ENCODE peak calls at places on chromosomes 11 and 22, in nine cellular contexts. One of them, this sample, is unnamed.

GRCh38 chr22:26047920-26048319 is 121.3 kb upstream of the SEZ6L start:
- DNase-seq in H1: no peak
- DNase-seq in heart right ventricle: no peak
- DNase-seq in esophagus muscularis mucosa: no peak
- DNase-seq in left ventricle myocardium inferior: no peak
- DNase-seq in omental fat pad: no peak
- DNase-seq in B cell: no peak
- DNase-seq in endothelial cell: no peak
- DNase-seq in cardiac muscle cell: no peak
- DNase-seq in this sample: no peak

GRCh38 chr22:25069758-25070461 is 117.4 kb downstream of the KIAA1671 start:
- DNase-seq in B cell: no peak
- DNase-seq in left ventricle myocardium inferior: no peak
- DNase-seq in H1: no peak
- DNase-seq in heart right ventricle: no peak
- DNase-seq in endothelial cell: no peak
- DNase-seq in esophagus muscularis mucosa: no peak
- DNase-seq in cardiac muscle cell: peak
- DNase-seq in omental fat pad: no peak
- DNase-seq in this sample: no peak

GRCh38 chr22:19179472-19180048 is 1.0 kb upstream of the SLC25A1 start:
- DNase-seq in cardiac muscle cell: peak
- DNase-seq in esophagus muscularis mucosa: no peak
- DNase-seq in left ventricle myocardium inferior: peak
- DNase-seq in H1: peak
- DNase-seq in heart right ventricle: peak
- DNase-seq in omental fat pad: no peak
- DNase-seq in endothelial cell: peak
- DNase-seq in B cell: peak
- DNase-seq in this sample: peak

GRCh38 chr11:26044389-26044788 is 287.5 kb upstream of the ANO3 start:
- DNase-seq in heart right ventricle: no peak
- DNase-seq in H1: no peak
- DNase-seq in esophagus muscularis mucosa: no peak
- DNase-seq in omental fat pad: no peak
- DNase-seq in B cell: no peak
- DNase-seq in cardiac muscle cell: no peak
- DNase-seq in left ventricle myocardium inferior: no peak
- DNase-seq in endothelial cell: no peak
- DNase-seq in this sample: no peak

GRCh38 chr11:765025-765801 is 12.1 kb downstream of the GATD1 start:
- DNase-seq in left ventricle myocardium inferior: peak
- DNase-seq in cardiac muscle cell: peak
- DNase-seq in esophagus muscularis mucosa: no peak
- DNase-seq in H1: peak
- DNase-seq in omental fat pad: no peak
- DNase-seq in heart right ventricle: no peak
- DNase-seq in endothelial cell: peak
- DNase-seq in B cell: peak
- DNase-seq in this sample: no peak

GRCh38 chr11:95884364-95884763 is 39.5 kb downstream of the MTMR2 start:
- DNase-seq in esophagus muscularis mucosa: no peak
- DNase-seq in heart right ventricle: no peak
- DNase-seq in cardiac muscle cell: no peak
- DNase-seq in B cell: no peak
- DNase-seq in omental fat pad: no peak
- DNase-seq in H1: no peak
- DNase-seq in left ventricle myocardium inferior: no peak
- DNase-seq in endothelial cell: no peak
- DNase-seq in this sample: no peak

GRCh38 chr22:44939451-44939850 is 70.4 kb downstream of the PHF21B start:
- DNase-seq in endothelial cell: no peak
- DNase-seq in H1: no peak
- DNase-seq in esophagus muscularis mucosa: no peak
- DNase-seq in omental fat pad: no peak
- DNase-seq in heart right ventricle: no peak
- DNase-seq in left ventricle myocardium inferior: no peak
- DNase-seq in B cell: no peak
- DNase-seq in cardiac muscle cell: no peak
- DNase-seq in this sample: no peak

GRCh38 chr11:102384419-102385052 is 37.5 kb downstream of the BIRC2 start:
- DNase-seq in left ventricle myocardium inferior: peak
- DNase-seq in esophagus muscularis mucosa: no peak
- DNase-seq in B cell: no peak
- DNase-seq in omental fat pad: no peak
- DNase-seq in heart right ventricle: peak
- DNase-seq in cardiac muscle cell: no peak
- DNase-seq in endothelial cell: no peak
- DNase-seq in H1: no peak
- DNase-seq in this sample: no peak

GRCh38 chr11:101407324-101407723 is 176.5 kb downstream of the TRPC6 start:
- DNase-seq in omental fat pad: no peak
- DNase-seq in H1: no peak
- DNase-seq in endothelial cell: no peak
- DNase-seq in heart right ventricle: no peak
- DNase-seq in esophagus muscularis mucosa: no peak
- DNase-seq in left ventricle myocardium inferior: no peak
- DNase-seq in B cell: no peak
- DNase-seq in cardiac muscle cell: no peak
- DNase-seq in this sample: no peak

GRCh38 chr22:24333301-24333700 is 62.7 kb downstream of the SPECC1L start:
- DNase-seq in heart right ventricle: no peak
- DNase-seq in omental fat pad: no peak
- DNase-seq in H1: no peak
- DNase-seq in B cell: no peak
- DNase-seq in endothelial cell: no peak
- DNase-seq in cardiac muscle cell: no peak
- DNase-seq in esophagus muscularis mucosa: no peak
- DNase-seq in left ventricle myocardium inferior: no peak
- DNase-seq in this sample: no peak

GRCh38 chr11:46120711-46121327 is 435 bp downstream of the PHF21A start:
- DNase-seq in heart right ventricle: peak
- DNase-seq in H1: peak
- DNase-seq in omental fat pad: no peak
- DNase-seq in left ventricle myocardium inferior: peak
- DNase-seq in esophagus muscularis mucosa: no peak
- DNase-seq in endothelial cell: peak
- DNase-seq in B cell: peak
- DNase-seq in cardiac muscle cell: peak
- DNase-seq in this sample: no peak

GRCh38 chr11:105229758-105230157 is 90.2 kb upstream of the CARD18 start:
- DNase-seq in cardiac muscle cell: no peak
- DNase-seq in omental fat pad: no peak
- DNase-seq in left ventricle myocardium inferior: no peak
- DNase-seq in heart right ventricle: no peak
- DNase-seq in H1: no peak
- DNase-seq in B cell: no peak
- DNase-seq in esophagus muscularis mucosa: no peak
- DNase-seq in endothelial cell: no peak
- DNase-seq in this sample: no peak

GRCh38 chr11:48093323-48093722 is 113.0 kb downstream of the PTPRJ start:
- DNase-seq in endothelial cell: no peak
- DNase-seq in omental fat pad: no peak
- DNase-seq in esophagus muscularis mucosa: no peak
- DNase-seq in B cell: no peak
- DNase-seq in H1: no peak
- DNase-seq in heart right ventricle: no peak
- DNase-seq in left ventricle myocardium inferior: no peak
- DNase-seq in cardiac muscle cell: no peak
- DNase-seq in this sample: no peak

GRCh38 chr22:32023251-32023827 is 19.7 kb upstream of the SLC5A1 start:
- DNase-seq in omental fat pad: no peak
- DNase-seq in cardiac muscle cell: no peak
- DNase-seq in H1: no peak
- DNase-seq in B cell: no peak
- DNase-seq in esophagus muscularis mucosa: no peak
- DNase-seq in endothelial cell: no peak
- DNase-seq in left ventricle myocardium inferior: no peak
- DNase-seq in heart right ventricle: no peak
- DNase-seq in this sample: no peak

GRCh38 chr11:36249271-36249670 is 40.0 kb downstream of the COMMD9 start:
- DNase-seq in cardiac muscle cell: no peak
- DNase-seq in H1: no peak
- DNase-seq in endothelial cell: no peak
- DNase-seq in heart right ventricle: no peak
- DNase-seq in esophagus muscularis mucosa: no peak
- DNase-seq in left ventricle myocardium inferior: no peak
- DNase-seq in B cell: no peak
- DNase-seq in omental fat pad: no peak
- DNase-seq in this sample: no peak

GRCh38 chr11:1087279-1087960 is 12.7 kb downstream of the MUC2 start:
- DNase-seq in H1: no peak
- DNase-seq in heart right ventricle: no peak
- DNase-seq in endothelial cell: no peak
- DNase-seq in left ventricle myocardium inferior: peak
- DNase-seq in B cell: no peak
- DNase-seq in esophagus muscularis mucosa: no peak
- DNase-seq in cardiac muscle cell: no peak
- DNase-seq in omental fat pad: no peak
- DNase-seq in this sample: no peak

DNA sequence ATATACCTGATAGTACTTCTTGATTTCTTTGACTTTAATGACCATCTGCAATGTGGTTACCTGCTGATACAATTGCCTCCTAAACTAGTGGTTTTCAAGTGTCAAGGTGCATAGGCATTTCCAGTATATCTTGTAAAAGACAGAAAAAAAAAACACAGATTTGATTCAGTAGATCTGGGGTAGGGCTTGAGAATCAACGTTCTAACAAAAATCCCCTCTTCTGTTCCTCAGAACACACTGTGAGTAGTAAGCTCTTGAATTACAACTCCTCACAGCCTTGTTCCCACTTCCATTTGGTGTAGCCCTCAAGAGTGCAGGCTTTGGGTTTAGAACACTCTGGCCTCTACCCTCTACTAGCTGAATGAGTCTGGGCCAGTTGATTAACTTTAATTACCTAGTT is 78.0 kb upstream of the CTSC start:
- DNase-seq in H1: no peak
- DNase-seq in omental fat pad: no peak
- DNase-seq in left ventricle myocardium inferior: no peak
- DNase-seq in B cell: no peak
- DNase-seq in esophagus muscularis mucosa: no peak
- DNase-seq in heart right ventricle: no peak
- DNase-seq in cardiac muscle cell: no peak
- DNase-seq in endothelial cell: no peak
- DNase-seq in this sample: no peak
- TF ChIP-seq CTCF in H1: no peak
- TF ChIP-seq CTCF in omental fat pad: no peak
- TF ChIP-seq CTCF in left ventricle myocardium inferior: no peak
- TF ChIP-seq CTCF in B cell: no peak
- TF ChIP-seq CTCF in esophagus muscularis mucosa: no peak
- TF ChIP-seq CTCF in heart right ventricle: no peak
- TF ChIP-seq CTCF in cardiac muscle cell: no peak
- TF ChIP-seq CTCF in endothelial cell: no peak
- TF ChIP-seq CTCF in this sample: no peak

GRCh38 chr11:33558097-33558496 is 142.5 kb downstream of the C11orf91 start:
- DNase-seq in endothelial cell: no peak
- DNase-seq in B cell: no peak
- DNase-seq in cardiac muscle cell: no peak
- DNase-seq in left ventricle myocardium inferior: no peak
- DNase-seq in heart right ventricle: no peak
- DNase-seq in esophagus muscularis mucosa: no peak
- DNase-seq in H1: no peak
- DNase-seq in omental fat pad: no peak
- DNase-seq in this sample: no peak

GRCh38 chr11:33560729-33561128 is 139.9 kb downstream of the C11orf91 start:
- DNase-seq in esophagus muscularis mucosa: no peak
- DNase-seq in B cell: no peak
- DNase-seq in omental fat pad: no peak
- DNase-seq in heart right ventricle: no peak
- DNase-seq in cardiac muscle cell: no peak
- DNase-seq in H1: no peak
- DNase-seq in endothelial cell: no peak
- DNase-seq in left ventricle myocardium inferior: no peak
- DNase-seq in this sample: no peak

GRCh38 chr11:33559567-33559966 is 141.1 kb downstream of the C11orf91 start:
- DNase-seq in omental fat pad: no peak
- DNase-seq in endothelial cell: no peak
- DNase-seq in H1: no peak
- DNase-seq in B cell: no peak
- DNase-seq in heart right ventricle: no peak
- DNase-seq in cardiac muscle cell: no peak
- DNase-seq in esophagus muscularis mucosa: no peak
- DNase-seq in left ventricle myocardium inferior: no peak
- DNase-seq in this sample: no peak

GRCh38 chr11:33554219-33554618 is 146.4 kb downstream of the C11orf91 start:
- DNase-seq in H1: no peak
- DNase-seq in heart right ventricle: no peak
- DNase-seq in left ventricle myocardium inferior: no peak
- DNase-seq in B cell: no peak
- DNase-seq in endothelial cell: no peak
- DNase-seq in cardiac muscle cell: no peak
- DNase-seq in omental fat pad: no peak
- DNase-seq in esophagus muscularis mucosa: no peak
- DNase-seq in this sample: no peak

GRCh38 chr11:33557201-33557600 is 143.4 kb downstream of the C11orf91 start:
- DNase-seq in omental fat pad: no peak
- DNase-seq in B cell: no peak
- DNase-seq in H1: no peak
- DNase-seq in cardiac muscle cell: no peak
- DNase-seq in esophagus muscularis mucosa: no peak
- DNase-seq in endothelial cell: no peak
- DNase-seq in heart right ventricle: no peak
- DNase-seq in left ventricle myocardium inferior: no peak
- DNase-seq in this sample: no peak
- TF ChIP-seq CTCF in omental fat pad: no peak
- TF ChIP-seq CTCF in B cell: no peak
- TF ChIP-seq CTCF in H1: no peak
- TF ChIP-seq CTCF in cardiac muscle cell: no peak
- TF ChIP-seq CTCF in esophagus muscularis mucosa: no peak
- TF ChIP-seq CTCF in endothelial cell: no peak
- TF ChIP-seq CTCF in heart right ventricle: no peak
- TF ChIP-seq CTCF in left ventricle myocardium inferior: no peak
- TF ChIP-seq CTCF in this sample: no peak

DNA sequence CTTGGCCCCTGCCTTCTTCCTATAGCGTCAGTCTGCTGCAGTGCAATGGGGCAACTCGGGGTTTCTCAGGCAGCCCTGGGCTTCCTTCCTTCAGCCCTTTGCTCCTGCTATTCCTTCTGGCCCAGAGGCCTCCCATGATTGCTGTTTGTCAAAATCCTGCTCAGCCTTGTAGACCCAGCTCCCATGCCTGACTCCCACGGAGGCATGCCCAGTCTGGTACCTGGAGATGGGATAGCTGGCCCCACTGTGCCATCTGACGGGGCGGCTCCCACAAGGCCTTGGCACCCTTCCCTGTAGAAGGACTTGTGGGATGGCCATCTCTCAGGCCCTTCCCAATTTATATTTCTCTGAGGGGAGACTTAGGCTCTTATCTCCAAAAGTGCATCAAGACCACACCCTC is 590 bp upstream of the CD6 start:
- DNase-seq in cardiac muscle cell: no peak
- DNase-seq in left ventricle myocardium inferior: no peak
- DNase-seq in heart right ventricle: no peak
- DNase-seq in omental fat pad: no peak
- DNase-seq in endothelial cell: no peak
- DNase-seq in B cell: no peak
- DNase-seq in esophagus muscularis mucosa: no peak
- DNase-seq in H1: no peak
- DNase-seq in this sample: no peak
- TF ChIP-seq CTCF in cardiac muscle cell: no peak
- TF ChIP-seq CTCF in left ventricle myocardium inferior: no peak
- TF ChIP-seq CTCF in heart right ventricle: no peak
- TF ChIP-seq CTCF in omental fat pad: no peak
- TF ChIP-seq CTCF in endothelial cell: no peak
- TF ChIP-seq CTCF in B cell: no peak
- TF ChIP-seq CTCF in esophagus muscularis mucosa: no peak
- TF ChIP-seq CTCF in H1: no peak
- TF ChIP-seq CTCF in this sample: no peak

GRCh38 chr11:111762981-111763643 is 3.1 kb downstream of the PPP2R1B start:
- DNase-seq in esophagus muscularis mucosa: no peak
- DNase-seq in H1: no peak
- DNase-seq in cardiac muscle cell: no peak
- DNase-seq in omental fat pad: no peak
- DNase-seq in left ventricle myocardium inferior: no peak
- DNase-seq in B cell: no peak
- DNase-seq in endothelial cell: no peak
- DNase-seq in heart right ventricle: no peak
- DNase-seq in this sample: no peak
- TF ChIP-seq CTCF in esophagus muscularis mucosa: no peak
- TF ChIP-seq CTCF in H1: no peak
- TF ChIP-seq CTCF in cardiac muscle cell: peak
- TF ChIP-seq CTCF in omental fat pad: no peak
- TF ChIP-seq CTCF in left ventricle myocardium inferior: no peak
- TF ChIP-seq CTCF in B cell: no peak
- TF ChIP-seq CTCF in endothelial cell: no peak
- TF ChIP-seq CTCF in heart right ventricle: no peak
- TF ChIP-seq CTCF in this sample: no peak